ENCODE peak calls at places on chromosomes 1 and 21, in four cellular contexts. One of them, this sample, is unnamed.

GRCh38 chr1:15418811-15419515 is 9.3 kb downstream of the EFHD2 start:
- DNase-seq in cardiac muscle cell: no peak
- DNase-seq in heart left ventricle: no peak
- DNase-seq in colonic mucosa: peak
- DNase-seq in this sample: no peak

GRCh38 chr1:230097370-230097769 is 30.3 kb downstream of the GALNT2 start:
- DNase-seq in cardiac muscle cell: no peak
- DNase-seq in heart left ventricle: no peak
- DNase-seq in colonic mucosa: no peak
- DNase-seq in this sample: no peak

GRCh38 chr1:12572506-12572905 is 45.5 kb downstream of the DHRS3 start:
- DNase-seq in cardiac muscle cell: no peak
- DNase-seq in heart left ventricle: peak
- DNase-seq in colonic mucosa: no peak
- DNase-seq in this sample: no peak

GRCh38 chr1:202069670-202070069 is 53.0 kb upstream of the GPR37L1 start:
- DNase-seq in cardiac muscle cell: no peak
- DNase-seq in heart left ventricle: no peak
- DNase-seq in colonic mucosa: no peak
- DNase-seq in this sample: no peak

GRCh38 chr1:10504259-10504658 is 29.5 kb downstream of the PEX14 start:
- DNase-seq in cardiac muscle cell: no peak
- DNase-seq in heart left ventricle: no peak
- DNase-seq in colonic mucosa: no peak
- DNase-seq in this sample: no peak

GRCh38 chr1:156870734-156871133 is 10.1 kb downstream of the NTRK1 start:
- DNase-seq in cardiac muscle cell: no peak
- DNase-seq in heart left ventricle: no peak
- DNase-seq in colonic mucosa: no peak
- DNase-seq in this sample: no peak

GRCh38 chr21:28359300-28359699 is 633.4 kb downstream of the LTN1 start:
- DNase-seq in cardiac muscle cell: no peak
- DNase-seq in heart left ventricle: no peak
- DNase-seq in colonic mucosa: no peak
- DNase-seq in this sample: no peak

GRCh38 chr1:47487826-47488450 is 50.1 kb downstream of the FOXD2 start:
- DNase-seq in cardiac muscle cell: no peak
- DNase-seq in heart left ventricle: no peak
- DNase-seq in colonic mucosa: no peak
- DNase-seq in this sample: no peak

GRCh38 chr1:19353596-19353995 is 41.5 kb downstream of the SLC66A1 start:
- DNase-seq in cardiac muscle cell: no peak
- DNase-seq in heart left ventricle: no peak
- DNase-seq in colonic mucosa: no peak
- DNase-seq in this sample: no peak

GRCh38 chr1:3752400-3752945 is at the start of gene CCDC27:
- DNase-seq in cardiac muscle cell: no peak
- DNase-seq in heart left ventricle: peak
- DNase-seq in colonic mucosa: no peak
- DNase-seq in this sample: no peak

GRCh38 chr1:94725566-94725965 is 94.6 kb upstream of the SLC44A3 start:
- DNase-seq in cardiac muscle cell: no peak
- DNase-seq in heart left ventricle: no peak
- DNase-seq in colonic mucosa: no peak
- DNase-seq in this sample: no peak

GRCh38 chr1:91924146-91924545 is 25.1 kb upstream of the BRDT start:
- DNase-seq in cardiac muscle cell: no peak
- DNase-seq in heart left ventricle: no peak
- DNase-seq in colonic mucosa: no peak
- DNase-seq in this sample: no peak

GRCh38 chr1:232306269-232306911 is 323.5 kb downstream of the SIPA1L2 start:
- DNase-seq in cardiac muscle cell: peak
- DNase-seq in heart left ventricle: peak
- DNase-seq in colonic mucosa: peak
- DNase-seq in this sample: no peak

GRCh38 chr1:45876000-45876399 is 72.6 kb downstream of the MAST2 start:
- DNase-seq in cardiac muscle cell: peak
- DNase-seq in heart left ventricle: no peak
- DNase-seq in colonic mucosa: no peak
- DNase-seq in this sample: no peak

GRCh38 chr1:238530209-238530851 is 639.6 kb upstream of the ZP4 start:
- DNase-seq in cardiac muscle cell: no peak
- DNase-seq in heart left ventricle: no peak
- DNase-seq in colonic mucosa: no peak
- DNase-seq in this sample: no peak

DNA sequence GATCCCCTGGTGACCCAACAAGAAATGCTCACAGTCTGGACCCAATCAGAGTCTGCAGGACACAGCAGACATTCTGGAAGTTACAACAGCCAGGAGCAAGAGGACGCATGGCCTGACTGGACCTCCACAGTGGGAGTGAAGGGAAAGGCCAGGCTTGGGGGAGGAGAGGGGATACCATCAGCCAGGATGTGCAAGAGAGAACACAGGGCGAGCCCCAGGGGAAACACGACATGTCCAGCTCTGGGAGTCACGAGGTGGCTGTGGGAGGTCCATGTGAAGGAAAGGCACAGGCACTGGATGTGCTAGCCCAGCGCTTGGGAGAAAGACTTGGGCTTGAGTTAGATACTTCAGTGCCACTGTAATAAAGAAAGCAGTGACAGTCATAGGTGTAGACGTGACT is 87.3 kb downstream of the HSF2BP start:
- DNase-seq in cardiac muscle cell: no peak
- DNase-seq in heart left ventricle: no peak
- DNase-seq in colonic mucosa: no peak
- DNase-seq in this sample: no peak
- H3K27ac ChIP-seq in cardiac muscle cell: no peak
- H3K27ac ChIP-seq in heart left ventricle: no peak
- H3K27ac ChIP-seq in colonic mucosa: no peak
- H3K27ac ChIP-seq in this sample: no peak

DNA sequence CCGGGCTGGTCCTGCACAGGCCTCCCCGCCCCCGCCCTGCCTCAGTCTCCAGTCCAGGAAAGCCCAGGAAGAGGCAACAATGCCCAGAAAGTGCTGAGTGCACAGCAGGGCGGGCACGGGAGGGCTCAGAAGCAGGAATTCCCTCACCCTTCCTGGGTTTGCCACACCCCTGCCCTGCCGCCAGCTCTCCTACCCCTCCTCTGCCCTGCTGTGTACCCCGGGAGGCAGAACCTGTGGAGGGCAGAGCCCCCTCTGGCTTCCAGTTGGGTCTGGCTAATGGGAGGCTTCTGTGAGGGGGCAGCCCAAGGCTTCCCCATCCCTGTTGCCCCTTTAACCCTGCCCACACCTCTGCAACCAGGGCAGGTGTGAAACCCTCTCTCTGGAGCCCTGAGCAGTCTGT is 47.5 kb upstream of the CSF3R start:
- DNase-seq in cardiac muscle cell: no peak
- DNase-seq in heart left ventricle: no peak
- DNase-seq in colonic mucosa: no peak
- DNase-seq in this sample: no peak
- TF ChIP-seq CTCF in cardiac muscle cell: no peak
- TF ChIP-seq CTCF in heart left ventricle: no peak
- TF ChIP-seq CTCF in colonic mucosa: no peak
- TF ChIP-seq CTCF in this sample: no peak

DNA sequence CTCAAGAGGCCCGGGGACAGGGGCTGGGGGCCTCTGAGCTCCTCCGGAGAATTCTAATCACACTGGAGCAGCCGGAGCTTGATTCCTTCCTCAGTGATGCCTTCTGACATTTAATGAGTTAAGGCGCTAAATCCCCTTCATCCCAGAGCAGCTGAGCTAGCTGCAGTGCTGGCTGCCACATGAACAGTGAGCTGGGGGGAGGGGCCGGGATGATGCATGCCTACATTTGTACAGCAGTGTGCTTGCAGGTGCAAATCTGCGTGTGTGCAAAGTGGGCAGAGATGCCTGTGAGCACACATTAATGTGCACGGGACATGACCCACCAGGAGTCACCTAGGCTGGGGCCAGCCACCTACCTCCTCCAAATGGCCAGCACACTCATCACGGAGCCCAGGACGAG is 34.4 kb downstream of the CDCA8 start:
- DNase-seq in cardiac muscle cell: no peak
- DNase-seq in heart left ventricle: no peak
- DNase-seq in colonic mucosa: no peak
- DNase-seq in this sample: no peak
- H3K27ac ChIP-seq in cardiac muscle cell: no peak
- H3K27ac ChIP-seq in heart left ventricle: no peak
- H3K27ac ChIP-seq in colonic mucosa: no peak
- H3K27ac ChIP-seq in this sample: no peak

DNA sequence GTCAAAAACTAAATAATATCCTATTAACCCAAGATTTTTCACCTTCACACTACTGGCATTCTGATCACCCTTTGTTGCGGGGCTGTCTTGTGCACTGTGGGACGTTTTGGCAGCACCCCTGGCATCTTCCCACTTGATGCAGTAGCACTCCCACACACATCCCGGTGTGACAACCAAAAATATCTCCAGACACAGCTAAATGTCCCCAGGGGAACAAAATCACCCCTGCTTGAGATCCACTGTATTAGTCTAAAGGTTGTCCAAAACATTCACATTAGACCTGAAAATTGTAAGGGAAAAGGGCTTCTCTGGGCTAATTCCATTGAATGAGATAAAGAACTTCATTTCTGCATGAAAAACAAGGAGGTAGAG is 37.8 kb downstream of the PLEKHO1 start:
- DNase-seq in cardiac muscle cell: no peak
- DNase-seq in heart left ventricle: no peak
- DNase-seq in colonic mucosa: no peak
- DNase-seq in this sample: no peak
- TF ChIP-seq CTCF in cardiac muscle cell: no peak
- TF ChIP-seq CTCF in heart left ventricle: no peak
- TF ChIP-seq CTCF in colonic mucosa: no peak
- TF ChIP-seq CTCF in this sample: peak

DNA sequence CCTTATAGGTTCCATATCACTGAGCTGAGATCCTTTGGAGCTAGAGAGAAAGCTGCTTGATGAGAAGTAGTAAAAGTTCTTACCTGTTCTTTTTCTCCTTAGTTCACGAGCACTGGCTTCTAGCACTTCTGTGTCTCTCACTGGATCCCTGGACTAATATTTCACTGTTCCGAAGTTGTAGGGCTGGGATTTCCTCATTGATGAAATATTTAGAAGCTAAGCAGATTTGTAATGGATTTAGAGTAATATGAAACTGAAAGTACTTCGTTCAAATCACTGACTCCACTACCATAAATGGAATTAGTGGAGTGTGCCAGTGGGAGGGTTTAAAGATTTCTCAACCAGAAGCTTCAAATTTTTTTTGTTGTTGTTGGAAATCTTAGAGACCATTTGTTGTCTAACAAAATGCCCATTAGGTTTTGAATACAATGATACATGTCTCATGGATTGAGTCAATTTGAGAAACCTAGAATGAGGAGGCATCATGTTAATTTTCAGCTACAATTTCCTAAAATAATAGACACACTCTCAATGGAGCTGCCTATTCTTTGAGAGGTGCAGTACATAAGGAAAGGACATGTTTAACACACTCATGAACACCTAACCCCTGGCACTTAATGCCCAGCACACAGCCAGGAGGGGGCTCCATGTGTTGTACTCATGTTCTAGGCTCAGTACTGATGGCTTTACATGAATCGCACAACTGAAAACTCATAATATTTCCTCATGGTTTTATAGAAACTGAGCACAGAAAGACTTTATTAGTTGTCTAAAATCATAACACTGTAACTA is at the start of gene GBP1:
- DNase-seq in cardiac muscle cell: peak
- DNase-seq in heart left ventricle: no peak
- DNase-seq in colonic mucosa: no peak
- DNase-seq in this sample: no peak
- H3K27ac ChIP-seq in cardiac muscle cell: peak
- H3K27ac ChIP-seq in heart left ventricle: peak
- H3K27ac ChIP-seq in colonic mucosa: peak
- H3K27ac ChIP-seq in this sample: peak

This sample was measured in CD4-positive, alpha-beta T cell.